ENCODE peak calls at places on chromosome 16, in six cellular contexts. One of them, this sample, is unnamed.

GRCh38 chr16:70437582-70438324 is 1.1 kb downstream of the ST3GAL2 start:
- DNase-seq in psoas muscle: no peak
- DNase-seq in tibial artery: no peak
- DNase-seq in NCI-H446: no peak
- DNase-seq in head of caudate nucleus: peak
- DNase-seq in stimulated activated naive CD8-positive, alpha-beta T cell treated with anti-CD3 and anti-CD28 coated beads, Interleukin-15, Interleukin-2, amounts not matched to agents 100 U/mL and 50 U/mL, for 24 hours: peak
- DNase-seq in this sample: no peak

GRCh38 chr16:11402051-11402744 is 56.9 kb downstream of the RMI2 start:
- DNase-seq in head of caudate nucleus: no peak
- DNase-seq in stimulated activated naive CD8-positive, alpha-beta T cell treated with anti-CD3 and anti-CD28 coated beads, Interleukin-15, Interleukin-2, amounts not matched to agents 100 U/mL and 50 U/mL, for 24 hours: no peak
- DNase-seq in psoas muscle: no peak
- DNase-seq in NCI-H446: no peak
- DNase-seq in tibial artery: no peak
- DNase-seq in this sample: no peak

GRCh38 chr16:20904507-20905079 is 4.0 kb downstream of the LYRM1 start:
- DNase-seq in psoas muscle: no peak
- DNase-seq in tibial artery: no peak
- DNase-seq in NCI-H446: no peak
- DNase-seq in stimulated activated naive CD8-positive, alpha-beta T cell treated with anti-CD3 and anti-CD28 coated beads, Interleukin-15, Interleukin-2, amounts not matched to agents 100 U/mL and 50 U/mL, for 24 hours: no peak
- DNase-seq in head of caudate nucleus: no peak
- DNase-seq in this sample: peak

GRCh38 chr16:63188076-63188771 is 1152.0 kb upstream of the CDH8 start:
- DNase-seq in tibial artery: no peak
- DNase-seq in head of caudate nucleus: no peak
- DNase-seq in NCI-H446: no peak
- DNase-seq in psoas muscle: no peak
- DNase-seq in stimulated activated naive CD8-positive, alpha-beta T cell treated with anti-CD3 and anti-CD28 coated beads, Interleukin-15, Interleukin-2, amounts not matched to agents 100 U/mL and 50 U/mL, for 24 hours: no peak
- DNase-seq in this sample: no peak

GRCh38 chr16:85605051-85605911 is 7.8 kb upstream of the GSE1 start:
- DNase-seq in NCI-H446: no peak
- DNase-seq in psoas muscle: no peak
- DNase-seq in head of caudate nucleus: no peak
- DNase-seq in stimulated activated naive CD8-positive, alpha-beta T cell treated with anti-CD3 and anti-CD28 coated beads, Interleukin-15, Interleukin-2, amounts not matched to agents 100 U/mL and 50 U/mL, for 24 hours: no peak
- DNase-seq in tibial artery: no peak
- DNase-seq in this sample: no peak

GRCh38 chr16:10923146-10923649 is 19.1 kb downstream of the DEXI start:
- DNase-seq in NCI-H446: no peak
- DNase-seq in stimulated activated naive CD8-positive, alpha-beta T cell treated with anti-CD3 and anti-CD28 coated beads, Interleukin-15, Interleukin-2, amounts not matched to agents 100 U/mL and 50 U/mL, for 24 hours: no peak
- DNase-seq in tibial artery: no peak
- DNase-seq in head of caudate nucleus: no peak
- DNase-seq in psoas muscle: no peak
- DNase-seq in this sample: no peak

GRCh38 chr16:3259097-3259496 is 2.7 kb upstream of the MEFV start:
- DNase-seq in stimulated activated naive CD8-positive, alpha-beta T cell treated with anti-CD3 and anti-CD28 coated beads, Interleukin-15, Interleukin-2, amounts not matched to agents 100 U/mL and 50 U/mL, for 24 hours: no peak
- DNase-seq in head of caudate nucleus: no peak
- DNase-seq in tibial artery: peak
- DNase-seq in NCI-H446: no peak
- DNase-seq in psoas muscle: no peak
- DNase-seq in this sample: peak

GRCh38 chr16:20327444-20328041 is at the start of gene GP2:
- DNase-seq in head of caudate nucleus: no peak
- DNase-seq in tibial artery: no peak
- DNase-seq in stimulated activated naive CD8-positive, alpha-beta T cell treated with anti-CD3 and anti-CD28 coated beads, Interleukin-15, Interleukin-2, amounts not matched to agents 100 U/mL and 50 U/mL, for 24 hours: no peak
- DNase-seq in NCI-H446: no peak
- DNase-seq in psoas muscle: no peak
- DNase-seq in this sample: no peak

GRCh38 chr16:9469512-9469911 is 378.1 kb downstream of the HAPSTR1 start:
- DNase-seq in tibial artery: no peak
- DNase-seq in stimulated activated naive CD8-positive, alpha-beta T cell treated with anti-CD3 and anti-CD28 coated beads, Interleukin-15, Interleukin-2, amounts not matched to agents 100 U/mL and 50 U/mL, for 24 hours: no peak
- DNase-seq in NCI-H446: no peak
- DNase-seq in head of caudate nucleus: no peak
- DNase-seq in psoas muscle: no peak
- DNase-seq in this sample: no peak

GRCh38 chr16:28494141-28494851 is at the start of gene APOBR:
- DNase-seq in NCI-H446: no peak
- DNase-seq in psoas muscle: no peak
- DNase-seq in head of caudate nucleus: no peak
- DNase-seq in stimulated activated naive CD8-positive, alpha-beta T cell treated with anti-CD3 and anti-CD28 coated beads, Interleukin-15, Interleukin-2, amounts not matched to agents 100 U/mL and 50 U/mL, for 24 hours: peak
- DNase-seq in tibial artery: peak
- DNase-seq in this sample: peak